ENCODE peak calls at places on chromosomes 6 and 20, in five cellular contexts. L is right cardiac atrium, N is hippocampal formation, Y is RPMI7951, M is A549. O is an unnamed sample.

GRCh38 chr6:129673758-129674157 is 36.2 kb downstream of the ARHGAP18 start:
- DNase-seq in N (no peak), Y (no peak), M (no peak), L (no peak), O (no peak)

GRCh38 chr6:43308101-43308989 is at the start of gene CRIP3:
- DNase-seq in N (no peak), Y (peak), M (peak), L (peak), O (peak)

GRCh38 chr6:49906511-49906910 is 40.2 kb upstream of the CRISP1 start:
- DNase-seq in L (no peak), N (peak), Y (no peak), M (no peak), O (no peak)

GRCh38 chr6:17101422-17102257 is at the start of gene STMND1:
- DNase-seq in L (peak), M (peak), N (no peak), Y (peak), O (no peak)

GRCh38 chr6:3654898-3655297 is 96.6 kb downstream of the PXDC1 start:
- DNase-seq in L (no peak), N (no peak), Y (no peak), M (no peak), O (no peak)

GRCh38 chr6:27188206-27188884 is 59.2 kb upstream of the PRSS16 start:
- DNase-seq in Y (peak), M (peak), L (peak), N (no peak), O (no peak)

GRCh38 chr20:47586648-47587306 is 85.1 kb downstream of the NCOA3 start:
- DNase-seq in N (no peak), M (no peak), Y (no peak), L (no peak), O (no peak)

GRCh38 chr6:4894049-4894448 is 109.8 kb downstream of the RPP40 start:
- DNase-seq in Y (no peak), L (no peak), M (no peak), N (no peak), O (no peak)

GRCh38 chr6:143579703-143580102 is 68.2 kb upstream of the FUCA2 start:
- DNase-seq in Y (peak), M (no peak), N (no peak), L (no peak), O (no peak)

GRCh38 chr6:17768388-17768787 is 61.7 kb upstream of the NUP153 start:
- DNase-seq in M (no peak), L (no peak), Y (peak), N (no peak), O (no peak)

GRCh38 chr6:87706187-87706966 is 4.3 kb upstream of the AKIRIN2 start:
- DNase-seq in Y (peak), N (no peak), M (peak), L (no peak), O (no peak)

GRCh38 chr20:36848078-36848660 is 27.8 kb upstream of the TLDC2 start:
- DNase-seq in Y (peak), L (peak), M (peak), N (no peak), O (no peak)

GRCh38 chr20:53942121-53942816 is 128.1 kb downstream of the BCAS1 start:
- DNase-seq in L (no peak), Y (no peak), M (no peak), N (no peak), O (no peak)

GRCh38 chr20:44066645-44067606 is 120.1 kb downstream of the JPH2 start:
- DNase-seq in L (no peak), Y (no peak), N (no peak), M (no peak), O (no peak)

GRCh38 chr6:44339301-44339700 is 3.1 kb upstream of the SPATS1 start:
- DNase-seq in M (no peak), L (no peak), N (no peak), Y (no peak), O (no peak)

GRCh38 chr20:50701055-50701963 is 10.0 kb upstream of the RIPOR3 start:
- DNase-seq in Y (no peak), L (no peak), N (no peak), M (peak), O (no peak)

GRCh38 chr6:36109092-36109491 is 21.2 kb upstream of the MAPK13 start:
- DNase-seq in L (no peak), Y (no peak), N (no peak), M (no peak), O (no peak)

GRCh38 chr20:24589381-24589780 is 120.0 kb downstream of the SYNDIG1 start:
- DNase-seq in L (no peak), M (no peak), N (no peak), Y (no peak), O (no peak)

GRCh38 chr6:45699663-45700062 is 316.0 kb downstream of the CLIC5 start:
- DNase-seq in L (no peak), Y (no peak), M (no peak), N (no peak), O (no peak)

GRCh38 chr20:37807901-37808751 is 94.8 kb upstream of the VSTM2L start:
- DNase-seq in L (no peak), N (peak), M (no peak), Y (no peak), O (no peak)

GRCh38 chr6:39334039-39334438 is 11.5 kb upstream of the KCNK16 start:
- DNase-seq in N (no peak), L (no peak), Y (no peak), M (no peak), O (no peak)

GRCh38 chr20:25042531-25043498 is 15.1 kb downstream of the ACSS1 start:
- DNase-seq in Y (no peak), N (no peak), M (no peak), L (peak), O (no peak)

GRCh38 chr6:134352786-134353480 is 35.0 kb upstream of the SGK1 start:
- DNase-seq in N (no peak), M (no peak), L (no peak), Y (peak), O (no peak)

GRCh38 chr6:133609404-133610270 is 279.3 kb upstream of the TCF21 start:
- DNase-seq in N (no peak), L (no peak), M (peak), Y (peak), O (no peak)

GRCh38 chr20:15842872-15843271 is 730.4 kb downstream of the KIF16B start:
- DNase-seq in M (no peak), Y (no peak), N (no peak), L (no peak), O (no peak)

GRCh38 chr6:33585403-33586107 is 5.5 kb upstream of the BAK1 start:
- DNase-seq in L (peak), Y (peak), M (peak), N (peak), O (peak)

GRCh38 chr20:19976595-19977372 is 40.4 kb upstream of the NAA20 start:
- DNase-seq in M (peak), N (peak), Y (peak), L (peak), O (no peak)

O was measured in activated T-helper 9 cell treated with anti-CD3 and anti-CD28 coated beads, Interleukin-2, amount 50 U/mL, for 16 hours.